ENCODE peak calls at places on chromosomes 13 and 19, in ten cellular contexts. G is iris pigment epithelial cell; O is activated CD4-positive, alpha-beta T cell treated with anti-CD3 and anti-CD28 coated beads for 1 hour; A is IMR-90; L is mesothelial cell of epicardium; Q is T-cell; B is breast epithelium; E is activated CD4-positive, CD25-positive, alpha-beta regulatory T cell treated with anti-CD3 and anti-CD28 coated beads, Interleukin-2, amount 50 U/mL, for 16 hours; J is stimulated activated CD4-positive, alpha-beta T cell treated with anti-CD3 and anti-CD28 coated beads, Interleukin-12 subunit alpha, Interleukin-12 subunit beta, amount 100 ng/mL, for 24 hours; I is iPS DF 6.9. X is an unnamed sample.

GRCh38 chr19:3653865-3654513 is 27.4 kb upstream of the CACTIN start:
- DNase-seq in G (no peak), I (no peak), B (no peak), Q (no peak), E (no peak), J (no peak), L (no peak), A (no peak), O (no peak), X (no peak)

GRCh38 chr19:11849264-11849615 is 714 bp downstream of the ZNF439 start:
- DNase-seq in I (no peak), A (no peak), J (no peak), E (no peak), L (no peak), B (no peak), G (peak), Q (no peak), O (no peak), X (no peak)

GRCh38 chr13:36395280-36395679 is 37.0 kb upstream of the CCNA1 start:
- DNase-seq in O (no peak), B (no peak), A (peak), L (no peak), J (no peak), G (peak), E (no peak), Q (no peak), I (no peak), X (no peak)

GRCh38 chr13:24043590-24044350 is 116.8 kb upstream of the SPATA13 start:
- DNase-seq in G (no peak), J (no peak), L (no peak), B (no peak), I (no peak), O (no peak), A (no peak), E (no peak), Q (no peak), X (no peak)

GRCh38 chr19:48837586-48838191 is 1.4 kb upstream of the HSD17B14 start:
- DNase-seq in A (no peak), O (no peak), G (no peak), L (no peak), E (no peak), I (no peak), Q (no peak), B (no peak), J (no peak), X (no peak)

GRCh38 chr19:3178377-3178972 is at the start of gene S1PR4:
- DNase-seq in A (no peak), J (peak), G (no peak), L (no peak), I (no peak), Q (peak), E (peak), B (no peak), O (peak), X (no peak)

GRCh38 chr13:50989476-50989875 is 79.9 kb downstream of the RNASEH2B start:
- DNase-seq in L (no peak), O (no peak), I (no peak), J (no peak), A (no peak), E (no peak), Q (no peak), G (peak), B (no peak), X (peak)

GRCh38 chr19:45403781-45404556 is 900 bp downstream of the PPP1R13L start:
- DNase-seq in J (peak), E (peak), O (peak), Q (peak), L (peak), A (no peak), I (no peak), G (no peak), B (peak), X (peak)

GRCh38 chr13:34277971-34278370 is 460.0 kb downstream of the RFC3 start:
- DNase-seq in J (no peak), Q (no peak), L (no peak), O (no peak), I (no peak), A (no peak), E (no peak), B (no peak), G (no peak), X (no peak)

GRCh38 chr19:9640956-9641355 is 19.9 kb upstream of the ZNF561 start:
- DNase-seq in O (no peak), L (no peak), A (no peak), J (no peak), Q (no peak), G (no peak), B (no peak), E (no peak), I (no peak), X (no peak)

GRCh38 chr13:30705672-30706071 is 29.7 kb upstream of the ALOX5AP start:
- DNase-seq in I (no peak), B (no peak), L (no peak), J (no peak), E (no peak), A (no peak), Q (no peak), G (no peak), O (no peak), X (no peak)